ENCODE peak calls at places on chromosomes 12 and 14, in six cellular contexts. M is fibroblast of lung, C is cardiac muscle cell, N is left lung, Z is GM06990, G is IMR-90. X is an unnamed sample.

GRCh38 chr14:92500491-92500941 is 13.1 kb upstream of the RIN3 start:
- DNase-seq in M (no peak), C (peak; percentile 62), N (no peak), Z (no peak), G (no peak), X (no peak)

GRCh38 chr12:50110762-50111416 is 1.1 kb upstream of the COX14 start:
- DNase-seq in M (peak; percentile 12), C (no peak), N (peak; percentile 81), Z (peak; percentile 65), G (peak; percentile 11), X (peak; percentile 53)

GRCh38 chr14:74670726-74671125 is 42.2 kb downstream of the AREL1 start:
- DNase-seq in M (peak; percentile 49), C (peak; percentile 42), N (no peak), Z (no peak), G (peak; percentile 82), X (no peak)

GRCh38 chr12:85627584-85627983 is 208.6 kb downstream of the RASSF9 start:
- DNase-seq in M (peak; percentile 28), C (peak; percentile 56), N (no peak), Z (no peak), G (peak; percentile 92), X (no peak)

GRCh38 chr14:76936483-76936882 is 92.0 kb downstream of the IRF2BPL start:
- DNase-seq in M (peak; percentile 88), C (peak; percentile 66), N (no peak), Z (no peak), G (peak; percentile 54), X (no peak)

GRCh38 chr14:100546051-100546443 is 41.2 kb downstream of the BEGAIN start:
- DNase-seq in M (no peak), C (peak; percentile 28), N (no peak), Z (no peak), G (no peak), X (no peak)

GRCh38 chr12:106892075-106892474 is 63.6 kb upstream of the TMEM263 start:
- DNase-seq in M (no peak), C (no peak), N (no peak), Z (no peak), G (no peak), X (no peak)

GRCh38 chr14:91654836-91655235 is 77.0 kb downstream of the CATSPERB start:
- DNase-seq in M (no peak), C (no peak), N (no peak), Z (no peak), G (no peak), X (no peak)

GRCh38 chr14:24428628-24429394 is 657 bp downstream of the CBLN3 start:
- DNase-seq in M (no peak), C (no peak), N (no peak), Z (no peak), G (no peak), X (no peak)

GRCh38 chr12:10304161-10304574 is 3.5 kb upstream of the KLRD1 start:
- DNase-seq in M (peak; percentile 87), C (no peak), N (no peak), Z (no peak), G (peak; percentile 87), X (peak; percentile 25)

GRCh38 chr12:80936353-80936641 is 1.4 kb downstream of the LIN7A start:
- DNase-seq in M (no peak), C (no peak), N (no peak), Z (no peak), G (no peak), X (no peak)

GRCh38 chr12:2183556-2184541 is 131.1 kb downstream of the CACNA1C start:
- DNase-seq in M (peak; percentile 82), C (peak; percentile 77), N (no peak), Z (no peak), G (peak; percentile 75), X (no peak)

GRCh38 chr14:93989939-93990338 is 7.2 kb upstream of the CCDC197 start:
- DNase-seq in M (no peak), C (no peak), N (no peak), Z (no peak), G (no peak), X (no peak)

GRCh38 chr14:91568626-91569025 is 58.5 kb upstream of the PPP4R3A start:
- DNase-seq in M (no peak), C (no peak), N (no peak), Z (no peak), G (no peak), X (no peak)

GRCh38 chr14:94290197-94290596 is 2.9 kb downstream of the SERPINA10 start:
- DNase-seq in M (no peak), C (no peak), N (no peak), Z (no peak), G (no peak), X (no peak)

GRCh38 chr12:109880049-109880931 is at the start of gene GLTP:
- DNase-seq in M (peak; percentile 67), C (peak; percentile 81), N (peak; percentile 84), Z (peak; percentile 92), G (peak; percentile 63), X (no peak)

GRCh38 chr12:112900298-112901145 is 6.2 kb upstream of the OAS1 start:
- DNase-seq in M (peak; percentile 36), C (peak; percentile 56), N (no peak), Z (peak; percentile 29), G (peak; percentile 27), X (no peak)

GRCh38 chr14:32426596-32427408 is 97.7 kb downstream of the AKAP6 start:
- DNase-seq in M (no peak), C (no peak), N (no peak), Z (no peak), G (no peak), X (no peak)

GRCh38 chr12:34403706-34404376 is 381.5 kb downstream of the ALG10 start:
- DNase-seq in M (no peak), C (no peak), N (peak; percentile 14), Z (no peak), G (no peak), X (no peak)

DNA sequence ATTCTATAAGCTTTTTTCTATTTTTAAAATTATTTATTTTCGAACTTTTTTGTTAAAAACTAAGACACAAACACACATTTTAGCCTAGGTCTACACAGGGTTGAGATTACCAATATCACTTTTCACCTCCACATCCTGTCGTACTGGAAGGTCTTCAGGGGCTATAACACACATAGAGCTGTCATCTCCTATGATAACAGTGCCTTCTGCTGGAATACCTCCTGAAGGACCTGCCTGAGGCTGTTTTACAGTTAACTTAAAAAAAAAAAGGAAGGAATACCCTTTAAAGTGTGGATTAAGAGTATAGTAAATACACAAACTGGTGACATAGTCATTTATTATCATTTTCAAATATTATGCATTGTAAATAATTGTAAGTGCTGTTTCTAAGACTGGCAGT is 43.0 kb downstream of the RASSF8 start:
- DNase-seq in M (no peak), C (no peak), N (no peak), Z (no peak), G (no peak), X (no peak)
- TF ChIP-seq CTCF in M (no peak), C (no peak), N (no peak), Z (no peak), G (peak; percentile 15), X (no peak)

GRCh38 chr12:459050-459429 is 699 bp upstream of the B4GALNT3 start:
- DNase-seq in M (no peak), C (no peak), N (no peak), Z (no peak), G (no peak), X (no peak)

GRCh38 chr12:461425-461824 is 1.7 kb downstream of the B4GALNT3 start:
- DNase-seq in M (no peak), C (no peak), N (no peak), Z (no peak), G (no peak), X (no peak)

GRCh38 chr12:460301-461230 is 827 bp downstream of the B4GALNT3 start:
- DNase-seq in M (no peak), C (peak; percentile 10), N (no peak), Z (peak; percentile 19), G (no peak), X (no peak)

GRCh38 chr12:457676-458075 is 2.1 kb upstream of the B4GALNT3 start:
- DNase-seq in M (no peak), C (no peak), N (no peak), Z (no peak), G (no peak), X (no peak)

DNA sequence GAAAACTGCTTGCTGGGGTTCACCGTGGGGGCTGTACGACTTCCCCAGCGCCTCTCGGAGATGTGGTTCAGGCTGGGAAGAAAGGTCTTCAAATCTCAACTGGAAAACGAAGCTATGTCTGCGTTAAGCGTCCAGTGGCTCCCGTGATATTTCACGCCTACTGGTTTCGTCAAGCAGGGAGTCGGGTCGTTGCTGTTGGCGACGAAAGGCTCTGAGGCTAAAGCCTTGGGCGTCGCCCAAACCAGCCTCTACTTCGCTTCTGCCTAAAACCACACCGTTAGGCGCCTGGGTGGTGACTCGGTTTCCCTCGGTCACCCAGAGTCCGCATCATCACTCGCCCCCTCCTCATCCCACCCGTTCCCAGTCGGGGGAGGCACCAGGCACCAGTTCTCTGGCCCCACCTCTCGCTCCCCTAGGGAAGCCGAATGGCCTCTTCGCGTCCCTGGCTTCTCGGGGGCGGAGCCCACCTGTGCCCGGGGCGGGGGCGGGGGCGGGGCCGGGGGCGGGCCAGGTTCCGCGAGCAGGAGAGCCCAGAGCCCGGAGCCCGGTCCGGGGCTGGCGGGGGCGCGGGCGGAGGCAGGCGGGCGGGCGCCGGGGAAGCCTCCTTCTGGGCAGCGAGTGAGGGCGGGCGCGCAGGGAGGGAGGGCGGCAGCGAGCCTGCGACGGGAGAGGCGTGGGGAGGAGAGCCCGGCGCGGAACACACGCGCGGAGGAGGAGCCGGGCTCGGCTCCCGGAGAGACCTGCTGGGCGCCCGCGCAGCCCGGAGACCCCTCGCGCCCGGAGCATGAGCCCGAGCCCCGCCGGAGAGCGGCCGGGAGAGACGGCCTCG is at the start of gene B4GALNT3:
- DNase-seq in M (no peak), C (peak; percentile 36), N (peak; percentile 58), Z (peak; percentile 14), G (no peak), X (no peak)
- H3K27me3 ChIP-seq in M (peaks cover 53% of the 10 kb centered on the region), C (no peaks in the 10 kb centered on the region), N (peaks cover 21% of the 10 kb centered on the region), Z (peaks cover 3% of the 10 kb centered on the region), G (peaks cover 90% of the 10 kb centered on the region), X (peaks cover 24% of the 10 kb centered on the region)

DNA sequence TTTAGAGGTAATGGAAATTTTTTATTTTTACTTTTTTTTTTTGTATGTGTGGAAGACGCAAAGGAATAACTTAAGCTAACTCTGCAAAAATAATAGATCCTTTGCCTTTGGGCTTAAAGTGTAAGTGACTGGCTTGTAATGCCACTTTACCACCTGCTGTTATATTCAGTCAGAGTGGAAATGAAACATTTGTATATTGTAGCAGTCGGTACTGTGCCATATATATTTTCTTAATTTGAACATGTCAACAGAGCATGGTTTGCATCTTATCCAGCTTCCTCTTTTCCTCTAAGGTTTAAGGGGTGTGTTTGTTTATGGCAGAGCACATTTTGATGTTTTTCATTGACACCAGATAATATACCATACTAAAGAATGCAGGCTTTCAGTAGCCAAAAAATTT is 176.6 kb downstream of the TRHDE start:
- DNase-seq in M (no peak), C (no peak), N (no peak), Z (no peak), G (no peak), X (no peak)
- H3K4me3 ChIP-seq in M (no peak overlapping the region), C (no peak overlapping the region), N (no peak overlapping the region), Z (no peak overlapping the region), G (no peak overlapping the region), X (no peak overlapping the region)

DNA sequence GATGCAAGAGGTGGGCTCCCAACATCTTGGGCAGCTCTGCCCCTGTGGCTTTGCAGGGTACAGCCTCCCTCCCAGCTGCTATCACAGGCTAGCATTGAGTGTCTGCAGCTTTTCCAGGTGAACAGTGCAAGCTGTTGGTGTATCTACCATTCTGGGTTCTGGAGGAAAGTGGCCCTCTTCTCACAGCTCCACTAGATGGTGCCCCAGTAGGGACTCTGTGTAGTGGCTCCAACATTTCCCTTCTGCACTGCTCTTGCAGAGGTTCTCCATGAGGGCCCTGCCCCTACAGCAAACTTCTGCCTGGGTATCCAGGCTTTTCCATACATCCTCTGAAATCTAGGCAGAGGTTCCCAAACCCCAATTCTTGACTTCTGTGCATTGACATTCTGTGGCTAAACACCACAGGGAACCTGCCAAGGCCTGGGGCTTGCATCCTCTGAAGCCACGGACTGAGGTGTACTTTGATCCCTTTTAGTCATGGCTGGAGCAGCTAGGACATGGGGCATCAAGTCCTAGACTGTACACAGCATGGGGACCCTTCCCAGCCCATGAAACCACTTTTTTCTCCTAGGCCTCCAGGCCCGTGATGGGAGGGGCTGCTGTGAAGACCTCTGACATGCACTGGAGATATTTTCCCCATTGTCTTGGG is 24.0 kb upstream of the SLC38A1 start:
- DNase-seq in M (no peak), C (peak; percentile 19), N (no peak), Z (no peak), G (no peak), X (no peak)
- TF ChIP-seq CTCF in M (peak; percentile 17), C (peak; percentile 14), N (no peak), Z (peak; percentile 37), G (no peak), X (peak; percentile 5)

X was measured in kidney epithelial cell.